ENCODE peak calls at places on chromosome 13, in four cellular contexts. Q is pancreas, H is skeletal muscle cell, Y is head of caudate nucleus. V is an unnamed sample.

GRCh38 chr13:113472355-113473025 is 18.0 kb downstream of the DCUN1D2 start:
- DNase-seq in Y (no peak), Q (no peak), H (no peak), V (no peak)

GRCh38 chr13:50740052-50740741 is 103.3 kb downstream of the DLEU7 start:
- DNase-seq in Q (no peak), H (peak), Y (no peak), V (no peak)

GRCh38 chr13:43787998-43788397 is 1.2 kb upstream of the ENOX1 start:
- DNase-seq in Q (no peak), H (no peak), Y (no peak), V (no peak)

GRCh38 chr13:49371943-49372636 is 71.8 kb downstream of the CAB39L start:
- DNase-seq in Y (no peak), H (no peak), Q (no peak), V (no peak)

GRCh38 chr13:101303512-101303911 is 112.8 kb downstream of the NALCN start:
- DNase-seq in H (no peak), Q (no peak), Y (no peak), V (no peak)

GRCh38 chr13:113546571-113547247 is 37.8 kb upstream of the TFDP1 start:
- DNase-seq in Q (no peak), H (no peak), Y (no peak), V (peak)

GRCh38 chr13:70541451-70541850 is 433.2 kb upstream of the KLHL1 start:
- DNase-seq in Q (no peak), Y (no peak), H (no peak), V (no peak)

GRCh38 chr13:93304868-93305613 is 78.4 kb downstream of the GPC6 start:
- DNase-seq in Q (no peak), Y (no peak), H (no peak), V (no peak)

GRCh38 chr13:108322206-108322824 is 52.8 kb downstream of the TNFSF13B start:
- DNase-seq in Q (no peak), Y (no peak), H (peak), V (no peak)

GRCh38 chr13:46168341-46168740 is 13.6 kb downstream of the LCP1 start:
- DNase-seq in Q (no peak), Y (no peak), H (peak), V (peak)

GRCh38 chr13:96991072-96991471 is 3.2 kb downstream of the OXGR1 start:
- DNase-seq in Q (no peak), Y (no peak), H (no peak), V (no peak)

GRCh38 chr13:75151081-75151643 is 330.8 kb downstream of the TBC1D4 start:
- DNase-seq in H (peak), Y (no peak), Q (no peak), V (no peak)

GRCh38 chr13:64925284-64925683 is 2304.9 kb downstream of the PCDH9 start:
- DNase-seq in Q (no peak), Y (no peak), H (no peak), V (no peak)

GRCh38 chr13:26560456-26560855 is 3.0 kb downstream of the WASF3 start:
- DNase-seq in H (no peak), Q (no peak), Y (no peak), V (no peak)

GRCh38 chr13:39132286-39132685 is 94.0 kb downstream of the NHLRC3 start:
- DNase-seq in Q (no peak), H (no peak), Y (no peak), V (no peak)

GRCh38 chr13:50573046-50573445 is 270.4 kb downstream of the DLEU7 start:
- DNase-seq in Q (no peak), H (no peak), Y (no peak), V (no peak)

GRCh38 chr13:42594577-42595571 is 20.9 kb downstream of the TNFSF11 start:
- DNase-seq in H (peak), Y (peak), Q (no peak), V (peak)

V was measured in left cardiac atrium.